ENCODE peak calls at places on chromosome 3, in four cellular contexts. O is retinal pigment epithelial cell, R is foreskin keratinocyte, B is left lung. E is an unnamed sample.

GRCh38 chr3:36932979-36933378 is 11.9 kb downstream of the TRANK1 start:
- DNase-seq in B (no peak), O (no peak), R (peak), E (no peak)

GRCh38 chr3:188171682-188172467 is 17.9 kb downstream of the LPP start:
- DNase-seq in R (no peak), B (no peak), O (no peak), E (no peak)

GRCh38 chr3:127781411-127782001 is 40.8 kb downstream of the MGLL start:
- DNase-seq in R (no peak), B (no peak), O (no peak), E (no peak)

GRCh38 chr3:132709761-132710160 is 12.4 kb downstream of the NPHP3 start:
- DNase-seq in B (no peak), O (no peak), R (no peak), E (no peak)

GRCh38 chr3:85710490-85710889 is 751.7 kb downstream of the CADM2 start:
- DNase-seq in B (no peak), R (peak), O (no peak), E (no peak)

GRCh38 chr3:69200384-69201068 is 78.1 kb upstream of the LMOD3 start:
- DNase-seq in R (peak), O (no peak), B (no peak), E (no peak)

GRCh38 chr3:187942658-187943241 is 197.5 kb upstream of the BCL6 start:
- DNase-seq in O (no peak), R (no peak), B (no peak), E (no peak)

GRCh38 chr3:152684279-152684678 is 150.7 kb upstream of the P2RY1 start:
- DNase-seq in B (no peak), R (no peak), O (no peak), E (no peak)

GRCh38 chr3:7536510-7536909 is 675.6 kb downstream of the GRM7 start:
- DNase-seq in R (no peak), B (no peak), O (no peak), E (no peak)

GRCh38 chr3:13537926-13538325 is 11.0 kb upstream of the FBLN2 start:
- DNase-seq in O (peak), R (peak), B (no peak), E (peak)

GRCh38 chr3:55180161-55180560 is 252.3 kb upstream of the LRTM1 start:
- DNase-seq in O (no peak), B (no peak), R (no peak), E (no peak)

GRCh38 chr3:125057186-125057850 is 1.5 kb upstream of the HEG1 start:
- DNase-seq in R (peak), O (no peak), B (no peak), E (no peak)

GRCh38 chr3:108305484-108306172 is 9.3 kb downstream of the HHLA2 start:
- DNase-seq in O (no peak), B (peak), R (no peak), E (no peak)

GRCh38 chr3:110413807-110414748 is 657.5 kb upstream of the NECTIN3 start:
- DNase-seq in O (peak), B (no peak), R (peak), E (no peak)

GRCh38 chr3:113685956-113686721 is 10.3 kb downstream of the USF3 start:
- DNase-seq in O (no peak), B (no peak), R (peak), E (no peak)

GRCh38 chr3:132723024-132723462 is 834 bp upstream of the NPHP3 start:
- DNase-seq in B (no peak), O (peak), R (peak), E (no peak)

GRCh38 chr3:24493951-24494615 is 567 bp downstream of the THRB start:
- DNase-seq in O (no peak), R (no peak), B (peak), E (peak)

GRCh38 chr3:99878005-99878404 is 60.3 kb downstream of the CMSS1 start:
- DNase-seq in B (no peak), R (peak), O (no peak), E (no peak)

GRCh38 chr3:61903074-61903473 is 341.7 kb downstream of the PTPRG start:
- DNase-seq in B (no peak), R (no peak), O (no peak), E (no peak)

GRCh38 chr3:13686332-13686731 is 137.4 kb downstream of the FBLN2 start:
- DNase-seq in O (no peak), R (no peak), B (no peak), E (no peak)

GRCh38 chr3:42961633-42962032 is 17.5 kb upstream of the GASK1A start:
- DNase-seq in O (peak), R (peak), B (no peak), E (no peak)

GRCh38 chr3:159732172-159733111 is 256.2 kb upstream of the IL12A start:
- DNase-seq in B (peak), O (peak), R (peak), E (no peak)

GRCh38 chr3:160141485-160142185 is 83.6 kb upstream of the C3orf80 start:
- DNase-seq in O (peak), B (no peak), R (peak), E (no peak)

GRCh38 chr3:4949659-4950058 is 29.6 kb upstream of the BHLHE40 start:
- DNase-seq in R (no peak), O (peak), B (no peak), E (no peak)

GRCh38 chr3:69092030-69092513 is 7.3 kb downstream of the ARL6IP5 start:
- DNase-seq in O (no peak), R (no peak), B (no peak), E (no peak)

GRCh38 chr3:153060346-153060745 is 101.7 kb upstream of the RAP2B start:
- DNase-seq in B (no peak), O (no peak), R (no peak), E (no peak)

GRCh38 chr3:174973465-174973864 is 114.3 kb downstream of the NAALADL2 start:
- DNase-seq in B (no peak), R (peak), O (no peak), E (no peak)

GRCh38 chr3:32451049-32451659 is 51.5 kb downstream of the CMTM6 start:
- DNase-seq in B (no peak), R (no peak), O (no peak), E (no peak)

GRCh38 chr3:63344676-63345075 is 66.6 kb downstream of the SYNPR start:
- DNase-seq in B (no peak), R (no peak), O (no peak), E (no peak)

GRCh38 chr3:97810779-97811390 is 10.9 kb upstream of the CRYBG3 start:
- DNase-seq in R (peak), O (no peak), B (no peak), E (no peak)

GRCh38 chr3:190326361-190326760 is 4.1 kb upstream of the CLDN1 start:
- DNase-seq in O (no peak), R (no peak), B (no peak), E (no peak)

GRCh38 chr3:197317250-197317963 is 19.0 kb upstream of the DLG1 start:
- DNase-seq in R (peak), O (peak), B (no peak), E (no peak)

GRCh38 chr3:186418601-186419238 is 56.7 kb upstream of the DGKG start:
- DNase-seq in B (no peak), O (no peak), R (no peak), E (no peak)

GRCh38 chr3:165624761-165625160 is 212.5 kb downstream of the BCHE start:
- DNase-seq in O (no peak), R (peak), B (no peak), E (no peak)
- TF ChIP-seq CTCF in O (peak), R (peak), B (no peak), E (no peak)

GRCh38 chr3:117349566-117349965 is 640.0 kb downstream of the TUSC7 start:
- DNase-seq in B (no peak), R (no peak), O (no peak), E (no peak)

GRCh38 chr3:117356296-117356695 is 646.7 kb downstream of the TUSC7 start:
- DNase-seq in O (no peak), R (no peak), B (no peak), E (no peak)

GRCh38 chr3:117350386-117350785 is 640.8 kb downstream of the TUSC7 start:
- DNase-seq in B (no peak), O (peak), R (no peak), E (no peak)

GRCh38 chr3:117358717-117359314 is 649.2 kb downstream of the TUSC7 start:
- DNase-seq in B (no peak), R (no peak), O (no peak), E (no peak)

GRCh38 chr3:117355566-117355965 is 646.0 kb downstream of the TUSC7 start:
- DNase-seq in O (no peak), R (no peak), B (no peak), E (no peak)
- TF ChIP-seq CTCF in O (peak), R (peak), B (peak), E (peak)

GRCh38 chr3:81638480-81638879 is 123.0 kb downstream of the GBE1 start:
- DNase-seq in B (no peak), O (no peak), R (no peak), E (no peak)

GRCh38 chr3:81645248-81645647 is 116.2 kb downstream of the GBE1 start:
- DNase-seq in O (no peak), R (no peak), B (no peak), E (no peak)

GRCh38 chr3:81643721-81644120 is 117.7 kb downstream of the GBE1 start:
- DNase-seq in R (peak), B (no peak), O (no peak), E (no peak)
- TF ChIP-seq CTCF in R (peak), B (peak), O (peak), E (no peak)

GRCh38 chr3:15693340-15693739 is 91.8 kb downstream of the BTD start:
- DNase-seq in R (no peak), B (no peak), O (no peak), E (no peak)
- TF ChIP-seq CTCF in R (peak), B (no peak), O (peak), E (no peak)

GRCh38 chr3:80769683-80770082 is 991.8 kb downstream of the GBE1 start:
- DNase-seq in O (no peak), B (no peak), R (no peak), E (no peak)

GRCh38 chr3:80771085-80771484 is 990.4 kb downstream of the GBE1 start:
- DNase-seq in O (no peak), B (peak), R (no peak), E (peak)

GRCh38 chr3:80770106-80771079 is 991.1 kb downstream of the GBE1 start:
- DNase-seq in R (no peak), B (peak), O (no peak), E (no peak)

GRCh38 chr3:80767599-80767998 is 993.8 kb downstream of the GBE1 start:
- DNase-seq in O (no peak), R (no peak), B (no peak), E (no peak)
- TF ChIP-seq CTCF in O (peak), R (peak), B (no peak), E (no peak)